ENCODE peak calls at places on chromosomes 5 and 9, in nine cellular contexts. One of them, this sample, is unnamed.

GRCh38 chr5:71862661-71863060 is 143.6 kb downstream of the CARTPT start:
- DNase-seq in bronchial epithelial cell: no peak
- DNase-seq in GM04504: no peak
- DNase-seq in activated CD4-positive, alpha-beta T cell treated with anti-CD3 and anti-CD28 coated beads for 48 hours: no peak
- DNase-seq in NCI-H1105 treated with DMSO at 0.1 percent for 48 hours: no peak
- DNase-seq in CD4-positive, CD25-positive, alpha-beta regulatory T cell: no peak
- DNase-seq in neural progenitor cell: no peak
- DNase-seq in NCI-H187: no peak
- DNase-seq in spleen: no peak
- DNase-seq in this sample: no peak

GRCh38 chr9:109244179-109245132 is 76.4 kb downstream of the EPB41L4B start:
- DNase-seq in activated CD4-positive, alpha-beta T cell treated with anti-CD3 and anti-CD28 coated beads for 48 hours: peak; percentile 80
- DNase-seq in GM04504: no peak
- DNase-seq in bronchial epithelial cell: peak; percentile 71
- DNase-seq in NCI-H187: peak; percentile 30
- DNase-seq in spleen: peak; percentile 87
- DNase-seq in neural progenitor cell: peak; percentile 89
- DNase-seq in NCI-H1105 treated with DMSO at 0.1 percent for 48 hours: peak; percentile 68
- DNase-seq in CD4-positive, CD25-positive, alpha-beta regulatory T cell: peak; percentile 71
- DNase-seq in this sample: peak; percentile 75

GRCh38 chr9:11319477-11320060 is 706.8 kb upstream of the PTPRD start:
- DNase-seq in activated CD4-positive, alpha-beta T cell treated with anti-CD3 and anti-CD28 coated beads for 48 hours: no peak
- DNase-seq in bronchial epithelial cell: peak; percentile 44
- DNase-seq in GM04504: no peak
- DNase-seq in CD4-positive, CD25-positive, alpha-beta regulatory T cell: no peak
- DNase-seq in spleen: no peak
- DNase-seq in NCI-H1105 treated with DMSO at 0.1 percent for 48 hours: peak; percentile 71
- DNase-seq in NCI-H187: no peak
- DNase-seq in neural progenitor cell: peak; percentile 60
- DNase-seq in this sample: no peak

GRCh38 chr5:144467795-144468194 is 297.1 kb downstream of the KCTD16 start:
- DNase-seq in bronchial epithelial cell: peak; percentile 37
- DNase-seq in NCI-H1105 treated with DMSO at 0.1 percent for 48 hours: peak; percentile 54
- DNase-seq in activated CD4-positive, alpha-beta T cell treated with anti-CD3 and anti-CD28 coated beads for 48 hours: no peak
- DNase-seq in CD4-positive, CD25-positive, alpha-beta regulatory T cell: no peak
- DNase-seq in NCI-H187: no peak
- DNase-seq in spleen: no peak
- DNase-seq in GM04504: peak; percentile 18
- DNase-seq in neural progenitor cell: peak; percentile 87
- DNase-seq in this sample: no peak

GRCh38 chr5:132058646-132059042 is 1.8 kb upstream of the IL3 start:
- DNase-seq in CD4-positive, CD25-positive, alpha-beta regulatory T cell: no peak
- DNase-seq in bronchial epithelial cell: no peak
- DNase-seq in GM04504: no peak
- DNase-seq in neural progenitor cell: no peak
- DNase-seq in activated CD4-positive, alpha-beta T cell treated with anti-CD3 and anti-CD28 coated beads for 48 hours: no peak
- DNase-seq in NCI-H1105 treated with DMSO at 0.1 percent for 48 hours: no peak
- DNase-seq in NCI-H187: no peak
- DNase-seq in spleen: no peak
- DNase-seq in this sample: no peak

GRCh38 chr9:129237195-129237611 is 59.1 kb upstream of the IER5L start:
- DNase-seq in NCI-H1105 treated with DMSO at 0.1 percent for 48 hours: no peak
- DNase-seq in CD4-positive, CD25-positive, alpha-beta regulatory T cell: peak; percentile 67
- DNase-seq in activated CD4-positive, alpha-beta T cell treated with anti-CD3 and anti-CD28 coated beads for 48 hours: peak; percentile 81
- DNase-seq in NCI-H187: no peak
- DNase-seq in GM04504: peak; percentile 7
- DNase-seq in bronchial epithelial cell: peak; percentile 62
- DNase-seq in neural progenitor cell: no peak
- DNase-seq in spleen: peak; percentile 62
- DNase-seq in this sample: no peak

GRCh38 chr9:209143-209758 is 5.4 kb upstream of the DOCK8 start:
- DNase-seq in activated CD4-positive, alpha-beta T cell treated with anti-CD3 and anti-CD28 coated beads for 48 hours: no peak
- DNase-seq in NCI-H187: no peak
- DNase-seq in neural progenitor cell: no peak
- DNase-seq in CD4-positive, CD25-positive, alpha-beta regulatory T cell: no peak
- DNase-seq in bronchial epithelial cell: no peak
- DNase-seq in NCI-H1105 treated with DMSO at 0.1 percent for 48 hours: no peak
- DNase-seq in GM04504: no peak
- DNase-seq in spleen: no peak
- DNase-seq in this sample: no peak

GRCh38 chr5:108727639-108728565 is 19.8 kb upstream of the FER start:
- DNase-seq in GM04504: peak; percentile 79
- DNase-seq in NCI-H1105 treated with DMSO at 0.1 percent for 48 hours: peak; percentile 73
- DNase-seq in bronchial epithelial cell: peak; percentile 77
- DNase-seq in spleen: peak; percentile 95
- DNase-seq in activated CD4-positive, alpha-beta T cell treated with anti-CD3 and anti-CD28 coated beads for 48 hours: peak; percentile 49
- DNase-seq in NCI-H187: peak; percentile 52
- DNase-seq in neural progenitor cell: peak; percentile 93
- DNase-seq in CD4-positive, CD25-positive, alpha-beta regulatory T cell: peak; percentile 34
- DNase-seq in this sample: peak; percentile 96

GRCh38 chr5:135880278-135880677 is 15.4 kb downstream of the IL9 start:
- DNase-seq in bronchial epithelial cell: no peak
- DNase-seq in GM04504: no peak
- DNase-seq in spleen: no peak
- DNase-seq in activated CD4-positive, alpha-beta T cell treated with anti-CD3 and anti-CD28 coated beads for 48 hours: peak; percentile 27
- DNase-seq in NCI-H187: no peak
- DNase-seq in neural progenitor cell: peak; percentile 53
- DNase-seq in CD4-positive, CD25-positive, alpha-beta regulatory T cell: no peak
- DNase-seq in NCI-H1105 treated with DMSO at 0.1 percent for 48 hours: no peak
- DNase-seq in this sample: no peak

GRCh38 chr5:119370521-119370920 is 14.7 kb downstream of the TNFAIP8 start:
- DNase-seq in bronchial epithelial cell: no peak
- DNase-seq in GM04504: no peak
- DNase-seq in NCI-H187: no peak
- DNase-seq in CD4-positive, CD25-positive, alpha-beta regulatory T cell: no peak
- DNase-seq in neural progenitor cell: no peak
- DNase-seq in spleen: no peak
- DNase-seq in NCI-H1105 treated with DMSO at 0.1 percent for 48 hours: no peak
- DNase-seq in activated CD4-positive, alpha-beta T cell treated with anti-CD3 and anti-CD28 coated beads for 48 hours: no peak
- DNase-seq in this sample: no peak

GRCh38 chr9:137198051-137198747 is 2.3 kb downstream of the TPRN start:
- DNase-seq in bronchial epithelial cell: peak; percentile 30
- DNase-seq in NCI-H1105 treated with DMSO at 0.1 percent for 48 hours: no peak
- DNase-seq in spleen: no peak
- DNase-seq in activated CD4-positive, alpha-beta T cell treated with anti-CD3 and anti-CD28 coated beads for 48 hours: no peak
- DNase-seq in GM04504: no peak
- DNase-seq in CD4-positive, CD25-positive, alpha-beta regulatory T cell: no peak
- DNase-seq in NCI-H187: no peak
- DNase-seq in neural progenitor cell: no peak
- DNase-seq in this sample: no peak

GRCh38 chr5:80777347-80778287 is 122.8 kb upstream of the DHFR start:
- DNase-seq in CD4-positive, CD25-positive, alpha-beta regulatory T cell: no peak
- DNase-seq in GM04504: no peak
- DNase-seq in bronchial epithelial cell: no peak
- DNase-seq in NCI-H1105 treated with DMSO at 0.1 percent for 48 hours: no peak
- DNase-seq in activated CD4-positive, alpha-beta T cell treated with anti-CD3 and anti-CD28 coated beads for 48 hours: no peak
- DNase-seq in neural progenitor cell: no peak
- DNase-seq in spleen: no peak
- DNase-seq in NCI-H187: no peak
- DNase-seq in this sample: no peak

GRCh38 chr9:135282001-135282731 is 194.7 kb downstream of the OLFM1 start:
- DNase-seq in CD4-positive, CD25-positive, alpha-beta regulatory T cell: no peak
- DNase-seq in NCI-H1105 treated with DMSO at 0.1 percent for 48 hours: peak; percentile 92
- DNase-seq in neural progenitor cell: no peak
- DNase-seq in bronchial epithelial cell: peak; percentile 37
- DNase-seq in NCI-H187: peak; percentile 47
- DNase-seq in activated CD4-positive, alpha-beta T cell treated with anti-CD3 and anti-CD28 coated beads for 48 hours: peak; percentile 25
- DNase-seq in spleen: no peak
- DNase-seq in GM04504: no peak
- DNase-seq in this sample: no peak

GRCh38 chr5:68379275-68380026 is 163.9 kb downstream of the PIK3R1 start:
- DNase-seq in neural progenitor cell: no peak
- DNase-seq in spleen: no peak
- DNase-seq in NCI-H1105 treated with DMSO at 0.1 percent for 48 hours: no peak
- DNase-seq in CD4-positive, CD25-positive, alpha-beta regulatory T cell: no peak
- DNase-seq in bronchial epithelial cell: no peak
- DNase-seq in GM04504: peak; percentile 34
- DNase-seq in activated CD4-positive, alpha-beta T cell treated with anti-CD3 and anti-CD28 coated beads for 48 hours: no peak
- DNase-seq in NCI-H187: no peak
- DNase-seq in this sample: peak; percentile 68

GRCh38 chr9:114465906-114466900 is 39.1 kb downstream of the WHRN start:
- DNase-seq in bronchial epithelial cell: peak; percentile 32
- DNase-seq in NCI-H187: no peak
- DNase-seq in NCI-H1105 treated with DMSO at 0.1 percent for 48 hours: no peak
- DNase-seq in activated CD4-positive, alpha-beta T cell treated with anti-CD3 and anti-CD28 coated beads for 48 hours: no peak
- DNase-seq in spleen: no peak
- DNase-seq in CD4-positive, CD25-positive, alpha-beta regulatory T cell: no peak
- DNase-seq in neural progenitor cell: no peak
- DNase-seq in GM04504: no peak
- DNase-seq in this sample: peak; percentile 54

GRCh38 chr9:124008307-124008854 is 3.2 kb upstream of the LHX2 start:
- DNase-seq in NCI-H1105 treated with DMSO at 0.1 percent for 48 hours: peak; percentile 70
- DNase-seq in neural progenitor cell: peak; percentile 91
- DNase-seq in NCI-H187: no peak
- DNase-seq in activated CD4-positive, alpha-beta T cell treated with anti-CD3 and anti-CD28 coated beads for 48 hours: peak; percentile 56
- DNase-seq in CD4-positive, CD25-positive, alpha-beta regulatory T cell: peak; percentile 37
- DNase-seq in bronchial epithelial cell: peak; percentile 52
- DNase-seq in GM04504: no peak
- DNase-seq in spleen: no peak
- DNase-seq in this sample: no peak

GRCh38 chr5:154937186-154937717 is 759 bp downstream of the GEMIN5 start:
- DNase-seq in spleen: no peak
- DNase-seq in activated CD4-positive, alpha-beta T cell treated with anti-CD3 and anti-CD28 coated beads for 48 hours: no peak
- DNase-seq in bronchial epithelial cell: peak; percentile 9
- DNase-seq in NCI-H187: no peak
- DNase-seq in NCI-H1105 treated with DMSO at 0.1 percent for 48 hours: no peak
- DNase-seq in neural progenitor cell: peak; percentile 3
- DNase-seq in CD4-positive, CD25-positive, alpha-beta regulatory T cell: no peak
- DNase-seq in GM04504: no peak
- DNase-seq in this sample: no peak